ENCODE peak calls at places on chromosome 16, in ten cellular contexts. M is SHP77; Y is CD8-positive, alpha-beta memory T cell; U is T-helper 17 cell; S is effector memory CD4-positive, alpha-beta T cell; B is amniotic epithelial cell; Q is gastrocnemius medialis; L is NCI-H345; A is left cardiac atrium; H is germinal center. V is an unnamed sample.

GRCh38 chr16:54236761-54237160 is 49.8 kb downstream of the IRX3 start:
- DNase-seq in M (no peak), Y (no peak), U (no peak), S (no peak), B (peak; percentile 74), Q (no peak), L (no peak), A (no peak), H (no peak), V (no peak)

GRCh38 chr16:75272097-75272548 is 20.7 kb upstream of the BCAR1 start:
- DNase-seq in M (no peak), Y (no peak), U (no peak), S (no peak), B (no peak), Q (no peak), L (no peak), A (no peak), H (no peak), V (no peak)

GRCh38 chr16:27379919-27380318 is 22.1 kb upstream of the IL21R start:
- DNase-seq in M (no peak), Y (no peak), U (no peak), S (no peak), B (no peak), Q (no peak), L (no peak), A (no peak), H (no peak), V (no peak)

GRCh38 chr16:54506691-54507090 is 220.1 kb upstream of the IRX3 start:
- DNase-seq in M (no peak), Y (no peak), U (no peak), S (no peak), B (no peak), Q (no peak), L (peak; percentile 45), A (no peak), H (no peak), V (peak; percentile 88)

GRCh38 chr16:85454171-85454883 is 158.8 kb upstream of the GSE1 start:
- DNase-seq in M (no peak), Y (no peak), U (no peak), S (no peak), B (peak; percentile 41), Q (no peak), L (no peak), A (no peak), H (no peak), V (no peak)

GRCh38 chr16:27951752-27952151 is 111.8 kb downstream of the GSG1L start:
- DNase-seq in M (no peak), Y (no peak), U (no peak), S (no peak), B (peak; percentile 18), Q (no peak), L (no peak), A (no peak), H (no peak), V (no peak)

GRCh38 chr16:53946745-53947386 is 242.9 kb downstream of the FTO start:
- DNase-seq in M (no peak), Y (no peak), U (no peak), S (no peak), B (no peak), Q (no peak), L (no peak), A (no peak), H (no peak), V (no peak)

GRCh38 chr16:12452549-12452948 is 351.1 kb downstream of the CPPED1 start:
- DNase-seq in M (no peak), Y (no peak), U (no peak), S (no peak), B (no peak), Q (no peak), L (no peak), A (no peak), H (no peak), V (no peak)

GRCh38 chr16:48494742-48495141 is 109.5 kb upstream of the SIAH1 start:
- DNase-seq in M (no peak), Y (no peak), U (no peak), S (no peak), B (no peak), Q (no peak), L (no peak), A (no peak), H (no peak), V (no peak)